ENCODE peak calls at places on chromosomes 7 and 10, in six cellular contexts. D is neuronal stem cell, P is mesenchymal stem cell, H is IMR-90, N is H1, R is H9. Z is an unnamed sample.

GRCh38 chr7:91135703-91136102 is 128.5 kb upstream of the FZD1 start:
- DNase-seq in N (no peak), D (no peak), P (no peak), R (no peak), H (no peak), Z (no peak)

GRCh38 chr7:27198871-27199801 is 755 bp downstream of the HOXA13 start:
- DNase-seq in H (no peak), P (peak; percentile 22), D (no peak), R (peak; percentile 55), N (peak; percentile 77), Z (peak; percentile 65)

GRCh38 chr7:91657386-91658120 is 222.9 kb downstream of the MTERF1 start:
- DNase-seq in P (peak; percentile 1), R (no peak), N (no peak), D (no peak), H (no peak), Z (peak; percentile 3)

GRCh38 chr10:72277340-72277995 is 3.7 kb downstream of the DDIT4 start:
- DNase-seq in R (no peak), N (no peak), P (peak; percentile 63), H (peak; percentile 29), D (no peak), Z (no peak)

GRCh38 chr7:2316578-2316977 is 2.3 kb upstream of the SNX8 start:
- DNase-seq in D (no peak), R (no peak), P (no peak), H (no peak), N (no peak), Z (no peak)

GRCh38 chr10:91238191-91238590 is 17.7 kb downstream of the PCGF5 start:
- DNase-seq in N (no peak), P (no peak), R (peak; percentile 32), H (no peak), D (no peak), Z (no peak)

GRCh38 chr10:61142987-61143386 is 199.0 kb upstream of the RHOBTB1 start:
- DNase-seq in H (no peak), P (no peak), D (no peak), N (no peak), R (no peak), Z (no peak)

GRCh38 chr7:135160098-135160857 is 10.2 kb downstream of the CYREN start:
- DNase-seq in R (no peak), P (peak; percentile 75), N (no peak), H (peak; percentile 67), D (no peak), Z (peak; percentile 4)

GRCh38 chr10:120941468-120941867 is 90.3 kb downstream of the WDR11 start:
- DNase-seq in H (no peak), R (no peak), D (no peak), P (no peak), N (no peak), Z (no peak)

GRCh38 chr10:78634389-78634815 is 434.4 kb upstream of the ZMIZ1 start:
- DNase-seq in P (peak; percentile 60), N (no peak), R (peak; percentile 51), H (peak; percentile 45), D (no peak), Z (peak; percentile 73)

GRCh38 chr7:131374821-131375220 is 47.1 kb downstream of the MKLN1 start:
- DNase-seq in D (no peak), N (no peak), R (no peak), P (no peak), H (no peak), Z (no peak)

GRCh38 chr10:14439451-14440259 is 108.9 kb upstream of the FRMD4A start:
- DNase-seq in N (no peak), D (no peak), H (peak; percentile 13), R (no peak), P (no peak), Z (no peak)

GRCh38 chr10:125344573-125345121 is 184.3 kb upstream of the CTBP2 start:
- DNase-seq in H (no peak), P (no peak), N (no peak), D (no peak), R (no peak), Z (no peak)

GRCh38 chr10:125343118-125343752 is 182.9 kb upstream of the CTBP2 start:
- DNase-seq in D (peak; percentile 3), N (peak; percentile 55), R (no peak), H (peak; percentile 36), P (peak; percentile 45), Z (peak; percentile 69)

GRCh38 chr10:125350519-125350918 is 190.2 kb upstream of the CTBP2 start:
- DNase-seq in H (no peak), P (no peak), N (no peak), D (no peak), R (no peak), Z (no peak)

GRCh38 chr10:125348536-125348935 is 188.2 kb upstream of the CTBP2 start:
- DNase-seq in N (no peak), R (no peak), D (no peak), H (no peak), P (no peak), Z (peak; percentile 83)
- H3K14ac ChIP-seq in N (no peak overlapping the region), R (no peak overlapping the region), D (no peak overlapping the region), H (no peak overlapping the region), P (no peak overlapping the region), Z (no peak overlapping the region)

DNA sequence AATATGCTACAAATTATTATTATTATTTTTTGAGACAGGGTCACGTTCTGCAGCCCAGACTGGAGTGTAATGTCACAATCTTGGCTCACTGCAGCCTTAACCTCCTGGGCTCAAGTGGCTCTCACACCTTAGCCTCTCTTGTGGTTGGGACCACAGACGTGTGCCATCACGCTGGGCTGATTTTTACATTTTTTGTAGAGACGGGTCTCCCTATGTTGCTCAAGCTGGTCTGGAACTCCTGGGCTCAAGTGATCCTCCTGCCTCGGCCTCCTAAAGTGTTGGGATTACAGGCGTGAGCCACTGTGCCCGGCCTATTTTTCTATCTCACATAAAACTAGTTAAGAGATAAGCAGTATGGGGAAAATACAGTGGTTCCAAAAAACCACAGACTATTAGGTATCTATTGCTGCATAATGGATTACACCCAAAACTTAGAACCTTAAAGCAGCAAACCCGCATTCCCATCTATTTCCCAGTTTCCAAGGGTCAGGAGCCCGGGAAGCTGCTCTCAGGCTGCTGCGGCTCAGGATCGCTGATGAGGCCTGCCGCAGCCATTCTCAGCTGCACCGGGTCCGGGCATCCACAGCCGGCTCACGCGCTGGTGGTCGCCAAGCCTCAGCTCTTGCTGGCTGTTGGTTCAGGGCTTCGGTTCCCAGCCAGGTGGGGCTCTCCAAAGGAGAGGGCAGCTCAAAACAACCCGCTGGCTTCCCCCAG is 128.3 kb downstream of the UBE2H start:
- DNase-seq in H (no peak), N (no peak), R (no peak), D (no peak), P (no peak), Z (no peak)
- H2AFZ ChIP-seq in H (peak overlapping the region; percentile 100), N (peak overlapping the region; percentile 72), R (no peak overlapping the region), D (peak overlapping the region; percentile 98), P (peak overlapping the region; percentile 70), Z (peak overlapping the region; percentile 73)

GRCh38 chr7:111853231-111853990 is 291.1 kb upstream of the IMMP2L start:
- DNase-seq in D (no peak), N (no peak), H (no peak), R (peak; percentile 33), P (no peak), Z (peak; percentile 16)
- H2BK5ac ChIP-seq in D (no peak overlapping the region), N (peak overlapping the region; percentile 29), H (no peak overlapping the region), R (no peak overlapping the region), P (no peak overlapping the region), Z (no peak overlapping the region)

DNA sequence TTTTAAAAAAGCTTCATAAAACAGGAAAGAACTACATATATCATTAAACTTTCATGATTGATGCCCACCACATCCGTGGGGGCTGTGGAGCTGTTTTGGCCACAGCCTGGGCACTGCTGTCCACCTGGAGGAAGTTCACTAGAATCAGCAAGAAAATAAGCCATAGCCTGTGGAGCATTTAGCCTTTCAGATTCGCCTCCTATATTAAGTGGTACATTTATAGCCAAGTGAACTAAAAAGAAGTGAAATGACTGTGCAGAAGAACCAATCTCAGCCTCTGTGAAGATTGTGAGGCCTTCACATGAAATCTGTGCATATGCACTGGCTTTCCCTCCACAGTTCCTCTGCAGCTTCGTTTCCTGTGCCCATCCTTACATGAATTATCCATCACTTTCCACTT is 23.5 kb downstream of the WNT16 start:
- DNase-seq in P (no peak), R (no peak), D (no peak), H (no peak), N (no peak), Z (no peak)
- H3K14ac ChIP-seq in P (no peak overlapping the region), R (no peak overlapping the region), D (no peak overlapping the region), H (no peak overlapping the region), N (no peak overlapping the region), Z (no peak overlapping the region)

GRCh38 chr7:143280160-143280559 is 4.6 kb upstream of the TMEM139 start:
- DNase-seq in H (no peak), P (no peak), R (no peak), N (no peak), D (no peak), Z (no peak)
- H2AFZ ChIP-seq in H (no peak overlapping the region), P (no peak overlapping the region), R (no peak overlapping the region), N (no peak overlapping the region), D (no peak overlapping the region), Z (no peak overlapping the region)

GRCh38 chr7:128363261-128363721 is 1.8 kb upstream of the PRRT4 start:
- DNase-seq in N (no peak), D (no peak), R (no peak), H (no peak), P (no peak), Z (no peak)
- H2BK5ac ChIP-seq in N (no peak overlapping the region), D (no peak overlapping the region), R (no peak overlapping the region), H (no peak overlapping the region), P (no peak overlapping the region), Z (no peak overlapping the region)

GRCh38 chr10:131789516-131789915 is 111.3 kb upstream of the PPP2R2D start:
- DNase-seq in H (no peak), P (no peak), N (no peak), R (peak; percentile 12), D (no peak), Z (no peak)

GRCh38 chr10:131792011-131792651 is 108.7 kb upstream of the PPP2R2D start:
- DNase-seq in D (no peak), H (no peak), R (peak; percentile 14), P (no peak), N (no peak), Z (no peak)

GRCh38 chr10:131795761-131796160 is 105.0 kb upstream of the PPP2R2D start:
- DNase-seq in D (no peak), P (no peak), H (no peak), R (no peak), N (no peak), Z (no peak)

GRCh38 chr10:131790021-131790420 is 110.8 kb upstream of the PPP2R2D start:
- DNase-seq in R (peak; percentile 45), P (no peak), N (no peak), D (no peak), H (no peak), Z (no peak)

GRCh38 chr10:131792809-131793208 is 108.0 kb upstream of the PPP2R2D start:
- DNase-seq in P (no peak), D (no peak), H (no peak), R (peak; percentile 15), N (no peak), Z (no peak)
- H3K14ac ChIP-seq in P (no peak overlapping the region), D (no peak overlapping the region), H (no peak overlapping the region), R (no peak overlapping the region), N (no peak overlapping the region), Z (no peak overlapping the region)

GRCh38 chr10:116815641-116816415 is 33.5 kb upstream of the ENO4 start:
- DNase-seq in D (no peak), H (peak; percentile 67), P (no peak), R (no peak), N (no peak), Z (no peak)
- H2AFZ ChIP-seq in D (no peak overlapping the region), H (peak overlapping the region; percentile 56), P (no peak overlapping the region), R (no peak overlapping the region), N (no peak overlapping the region), Z (no peak overlapping the region)

GRCh38 chr10:4475796-4476195 is 350.2 kb upstream of the AKR1E2 start:
- DNase-seq in R (no peak), N (no peak), H (no peak), D (no peak), P (no peak), Z (no peak)
- H2BK5ac ChIP-seq in R (no peak overlapping the region), N (no peak overlapping the region), H (no peak overlapping the region), D (no peak overlapping the region), P (no peak overlapping the region), Z (peak overlapping the region; percentile 8)

Z was measured in trophoblast cell.